ENCODE peak calls at places on chromosomes 16 and 17, in seven cellular contexts. Q, F, B, X, T, D and U are unnamed samples.

GRCh38 chr16:65373095-65373494 is 251.2 kb upstream of the CDH11 start:
- DNase-seq in Q (no peak), F (no peak), B (no peak), X (no peak), T (no peak), D (no peak), U (no peak)

GRCh38 chr17:61555127-61555531 is 35.9 kb downstream of the NACA2 start:
- DNase-seq in Q (no peak), F (no peak), B (no peak), X (no peak), T (no peak), D (no peak), U (no peak)

GRCh38 chr17:16491703-16492612 is at the start of gene LRRC75A:
- DNase-seq in Q (no peak), F (no peak), B (peak; percentile 49), X (peak; percentile 49), T (no peak), D (peak; percentile 16), U (peak; percentile 51)

GRCh38 chr17:73091770-73092517 is 544 bp downstream of the SLC39A11 start:
- DNase-seq in Q (no peak), F (no peak), B (peak; percentile 38), X (no peak), T (no peak), D (peak; percentile 36), U (peak; percentile 32)

GRCh38 chr17:78665952-78666920 is 89.0 kb upstream of the DNAH17 start:
- DNase-seq in Q (no peak), F (no peak), B (no peak), X (peak; percentile 58), T (no peak), D (no peak), U (no peak)

GRCh38 chr17:35373984-35374765 is 754 bp upstream of the SLFN11 start:
- DNase-seq in Q (peak; percentile 88), F (no peak), B (peak; percentile 22), X (peak; percentile 39), T (peak; percentile 54), D (peak; percentile 55), U (peak; percentile 40)

GRCh38 chr16:23501291-23501690 is 9.0 kb downstream of the GGA2 start:
- DNase-seq in Q (no peak), F (no peak), B (peak; percentile 47), X (no peak), T (no peak), D (no peak), U (peak; percentile 41)

GRCh38 chr17:4256952-4257351 is 6.8 kb downstream of the ANKFY1 start:
- DNase-seq in Q (no peak), F (no peak), B (no peak), X (no peak), T (no peak), D (no peak), U (no peak)

GRCh38 chr16:11705311-11705710 is 37.1 kb downstream of the SNN start:
- DNase-seq in Q (no peak), F (no peak), B (no peak), X (no peak), T (no peak), D (no peak), U (no peak)

GRCh38 chr17:31596382-31597323 is 205.2 kb downstream of the RAB11FIP4 start:
- DNase-seq in Q (peak; percentile 91), F (peak; percentile 85), B (peak; percentile 26), X (no peak), T (peak; percentile 34), D (peak; percentile 98), U (peak; percentile 19)

GRCh38 chr17:5825717-5826330 is 241.5 kb upstream of the NLRP1 start:
- DNase-seq in Q (no peak), F (no peak), B (no peak), X (no peak), T (no peak), D (peak; percentile 83), U (no peak)

GRCh38 chr16:57689772-57690558 is 4.6 kb upstream of the DRC7 start:
- DNase-seq in Q (peak; percentile 42), F (no peak), B (no peak), X (peak; percentile 49), T (no peak), D (no peak), U (no peak)

GRCh38 chr16:30004424-30004776 is 6.4 kb downstream of the DOC2A start:
- DNase-seq in Q (no peak), F (no peak), B (no peak), X (no peak), T (no peak), D (no peak), U (no peak)

GRCh38 chr17:16406742-16407674 is 8.4 kb upstream of the TRPV2 start:
- DNase-seq in Q (no peak), F (no peak), B (no peak), X (no peak), T (no peak), D (no peak), U (peak; percentile 21)

GRCh38 chr16:89169778-89170177 is 1.8 kb upstream of the CDH15 start:
- DNase-seq in Q (no peak), F (no peak), B (no peak), X (no peak), T (no peak), D (no peak), U (no peak)

GRCh38 chr17:40019140-40019991 is 4.1 kb downstream of the CSF3 start:
- DNase-seq in Q (peak; percentile 77), F (no peak), B (no peak), X (no peak), T (no peak), D (peak; percentile 86), U (peak; percentile 40)

DNA sequence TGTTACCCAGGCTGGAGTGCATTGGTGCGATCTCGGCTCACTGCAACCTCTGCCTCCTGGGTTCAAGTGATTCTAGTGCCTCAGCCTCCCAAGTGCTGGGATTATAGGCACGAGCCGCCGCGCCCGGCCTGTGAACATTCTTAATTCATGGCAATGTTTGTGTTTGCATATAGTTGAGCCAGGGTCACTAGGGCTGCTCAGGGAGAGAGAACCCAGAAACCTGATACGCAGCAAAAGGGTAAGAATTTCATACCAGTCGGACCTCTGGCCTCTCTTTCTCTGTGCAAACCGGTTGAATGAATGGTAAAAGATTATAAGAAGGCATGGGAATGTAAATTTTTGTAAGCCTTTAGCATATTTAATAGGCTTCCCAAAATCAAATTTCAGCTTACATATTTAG is 6.9 kb upstream of the TMEM98 start:
- DNase-seq in Q (no peak), F (no peak), B (no peak), X (no peak), T (peak; percentile 7), D (no peak), U (no peak)
- H3K27me3 ChIP-seq in Q (no peaks in the 10 kb centered on the region), F (no peaks in the 10 kb centered on the region), B (no peaks in the 10 kb centered on the region), X (no peaks in the 10 kb centered on the region), T (no peaks in the 10 kb centered on the region), D (no peaks in the 10 kb centered on the region), U (no peaks in the 10 kb centered on the region)

DNA sequence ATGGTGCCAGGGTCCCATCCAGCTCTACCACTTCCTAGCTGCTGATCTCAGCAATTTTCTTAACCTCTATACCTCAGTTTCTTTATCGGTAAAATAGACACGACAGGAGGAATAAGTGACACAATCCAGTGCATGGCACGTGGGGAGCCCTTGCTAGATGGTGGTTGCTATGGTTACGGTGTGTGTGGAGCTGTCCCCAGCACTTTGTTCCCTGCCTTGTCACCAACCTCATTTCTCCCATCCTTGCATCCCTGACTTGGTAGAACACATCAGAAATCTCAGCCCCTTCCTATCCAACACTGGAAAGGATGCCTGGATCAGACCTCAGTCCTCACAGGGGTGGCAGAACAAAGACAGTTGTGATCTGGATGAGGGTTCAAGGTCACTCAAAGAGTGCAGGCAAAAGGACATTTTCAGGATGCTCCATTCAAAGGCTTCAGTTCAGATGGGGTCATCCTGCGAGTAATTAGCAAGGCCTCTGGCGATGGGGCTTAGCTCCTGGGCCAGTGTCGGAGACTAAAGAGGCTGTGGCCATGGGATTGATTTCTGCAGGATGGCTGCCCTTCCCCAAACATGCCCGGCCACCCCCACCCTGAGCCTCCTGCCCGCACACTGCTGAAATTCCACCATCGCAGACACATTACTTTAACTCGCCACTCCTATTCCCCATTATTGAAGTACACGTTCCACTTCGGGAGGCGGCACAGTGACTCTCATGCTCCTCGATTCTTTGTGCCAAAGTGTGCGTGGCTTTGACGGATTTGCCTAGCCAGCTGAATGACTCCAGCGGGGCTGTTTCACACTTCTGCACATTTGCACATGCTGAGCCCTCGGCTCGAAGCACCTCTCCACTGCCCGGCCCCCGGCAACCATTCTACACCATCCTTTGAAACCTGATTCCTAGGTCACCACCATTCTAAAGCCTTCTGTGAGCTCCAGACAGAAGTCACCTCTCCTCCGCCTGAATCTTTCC is 40.3 kb downstream of the WNT3 start:
- DNase-seq in Q (no peak), F (no peak), B (no peak), X (no peak), T (no peak), D (no peak), U (no peak)
- H3K27me3 ChIP-seq in Q (no peaks in the 10 kb centered on the region), F (no peaks in the 10 kb centered on the region), B (no peaks in the 10 kb centered on the region), X (peaks cover under 1% of the 10 kb centered on the region), T (no peaks in the 10 kb centered on the region), D (peaks cover 3% of the 10 kb centered on the region), U (no peaks in the 10 kb centered on the region)

GRCh38 chr16:55053071-55053415 is 122.4 kb downstream of the IRX5 start:
- DNase-seq in Q (peak; percentile 19), F (no peak), B (no peak), X (no peak), T (no peak), D (no peak), U (no peak)

GRCh38 chr16:55051571-55051970 is 120.9 kb downstream of the IRX5 start:
- DNase-seq in Q (peak; percentile 25), F (no peak), B (no peak), X (no peak), T (no peak), D (no peak), U (no peak)

GRCh38 chr16:55048745-55049144 is 118.1 kb downstream of the IRX5 start:
- DNase-seq in Q (peak; percentile 9), F (no peak), B (no peak), X (no peak), T (no peak), D (no peak), U (no peak)

GRCh38 chr16:55055262-55055661 is 124.6 kb downstream of the IRX5 start:
- DNase-seq in Q (no peak), F (no peak), B (no peak), X (no peak), T (no peak), D (no peak), U (no peak)

GRCh38 chr16:55052335-55053070 is 121.8 kb downstream of the IRX5 start:
- DNase-seq in Q (peak; percentile 19), F (no peak), B (no peak), X (no peak), T (no peak), D (no peak), U (no peak)
- H3K27me3 ChIP-seq in Q (no peaks in the 10 kb centered on the region), F (peaks cover 7% of the 10 kb centered on the region), B (peaks cover 4% of the 10 kb centered on the region), X (peaks cover 4% of the 10 kb centered on the region), T (peaks cover 7% of the 10 kb centered on the region), D (peaks cover 10% of the 10 kb centered on the region), U (no peaks in the 10 kb centered on the region)

DNA sequence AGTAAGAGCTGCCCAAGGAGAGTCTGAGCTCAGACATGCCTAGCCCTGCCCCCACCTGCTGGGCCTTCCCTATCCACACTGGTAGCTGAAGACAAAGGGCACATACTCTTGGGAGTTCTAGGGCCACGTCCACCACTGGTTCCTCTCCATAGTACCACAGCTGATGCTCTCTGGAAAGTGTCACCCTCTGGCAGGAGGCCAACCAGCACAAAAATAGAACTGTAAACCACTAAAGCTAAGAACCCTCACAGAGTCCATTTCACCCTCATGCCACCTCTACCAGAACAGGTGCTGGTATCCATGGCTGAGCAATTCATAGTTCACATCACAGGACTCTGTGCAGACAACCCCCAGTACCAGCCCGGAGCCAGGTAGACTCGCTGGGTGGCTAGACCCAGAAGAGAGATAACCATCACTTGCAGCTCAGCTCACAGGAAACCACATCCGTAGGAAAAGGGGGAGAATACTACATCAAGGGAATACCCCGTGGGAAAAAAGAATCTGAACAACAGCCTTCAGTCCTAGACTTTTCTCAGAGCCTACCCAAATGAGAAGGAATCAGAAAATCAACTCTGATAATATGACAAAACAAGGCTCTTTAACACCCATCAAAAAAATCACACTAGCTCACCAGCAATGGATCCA is 115.3 kb downstream of the CEP112 start:
- DNase-seq in Q (no peak), F (no peak), B (no peak), X (no peak), T (no peak), D (no peak), U (no peak)
- H3K27me3 ChIP-seq in Q (no peaks in the 10 kb centered on the region), F (no peaks in the 10 kb centered on the region), B (no peaks in the 10 kb centered on the region), X (no peaks in the 10 kb centered on the region), T (no peaks in the 10 kb centered on the region), D (no peaks in the 10 kb centered on the region), U (no peaks in the 10 kb centered on the region)